ENCODE peak calls at places on chromosomes 11 and 22, in ten cellular contexts. I is ELR, X is EL, N is body of pancreas, U is KBM-7, Z is DMS79, Q is GM23338, G is fibroblast of lung, Y is thyroid gland, E is PC-3. K is an unnamed sample.

GRCh38 chr11:119389611-119390254 is 8.2 kb upstream of the USP2 start:
- DNase-seq in I (peak), X (no peak), N (no peak), U (peak), Z (peak), Q (peak), G (no peak), Y (peak), E (peak), K (no peak)

GRCh38 chr11:251550-251949 is 14.8 kb downstream of the PSMD13 start:
- DNase-seq in I (no peak), X (no peak), N (no peak), U (peak), Z (no peak), Q (no peak), G (no peak), Y (no peak), E (no peak), K (no peak)

GRCh38 chr22:33918676-33919590 is 1.3 kb downstream of the LARGE1 start:
- DNase-seq in I (no peak), X (no peak), N (no peak), U (peak), Z (no peak), Q (no peak), G (peak), Y (no peak), E (no peak), K (no peak)

GRCh38 chr11:134258577-134258976 is 5.2 kb downstream of the ACAD8 start:
- DNase-seq in I (no peak), X (no peak), N (no peak), U (no peak), Z (no peak), Q (no peak), G (no peak), Y (peak), E (no peak), K (no peak)

GRCh38 chr22:49997932-49998717 is 14.4 kb downstream of the IL17REL start:
- DNase-seq in I (no peak), X (no peak), N (no peak), U (no peak), Z (no peak), Q (no peak), G (no peak), Y (peak), E (no peak), K (no peak)

GRCh38 chr11:130945945-130946344 is 29.7 kb upstream of the SNX19 start:
- DNase-seq in I (peak), X (peak), N (peak), U (no peak), Z (no peak), Q (no peak), G (peak), Y (no peak), E (peak), K (peak)

GRCh38 chr11:31529189-31529588 is 19.6 kb downstream of the ELP4 start:
- DNase-seq in I (no peak), X (no peak), N (no peak), U (peak), Z (no peak), Q (no peak), G (no peak), Y (peak), E (no peak), K (no peak)

GRCh38 chr11:35144103-35144741 is 5.3 kb downstream of the CD44 start:
- DNase-seq in I (peak), X (peak), N (peak), U (peak), Z (peak), Q (no peak), G (peak), Y (peak), E (peak), K (peak)

GRCh38 chr22:37303821-37304274 is 21.5 kb downstream of the CYTH4 start:
- DNase-seq in I (peak), X (peak), N (peak), U (no peak), Z (no peak), Q (no peak), G (peak), Y (no peak), E (peak), K (peak)

GRCh38 chr11:13000721-13001120 is 8.4 kb upstream of the RASSF10 start:
- DNase-seq in I (no peak), X (no peak), N (no peak), U (peak), Z (no peak), Q (no peak), G (peak), Y (peak), E (no peak), K (peak)

GRCh38 chr11:109309153-109309552 is 112.8 kb upstream of the C11orf87 start:
- DNase-seq in I (no peak), X (peak), N (no peak), U (no peak), Z (peak), Q (no peak), G (peak), Y (no peak), E (peak), K (peak)

GRCh38 chr11:123308077-123308476 is 113.0 kb upstream of the CLMP start:
- DNase-seq in I (no peak), X (peak), N (no peak), U (peak), Z (peak), Q (no peak), G (peak), Y (peak), E (no peak), K (peak)

GRCh38 chr11:133064152-133064877 is 468.0 kb downstream of the OPCML start:
- DNase-seq in I (peak), X (peak), N (peak), U (peak), Z (peak), Q (peak), G (peak), Y (peak), E (no peak), K (peak)

GRCh38 chr11:123371506-123372297 is 58.4 kb upstream of the GRAMD1B start:
- DNase-seq in I (no peak), X (no peak), N (no peak), U (no peak), Z (no peak), Q (no peak), G (no peak), Y (no peak), E (no peak), K (no peak)

GRCh38 chr11:118497831-118498230 is 29.4 kb upstream of the TTC36 start:
- DNase-seq in I (peak), X (peak), N (no peak), U (no peak), Z (no peak), Q (no peak), G (peak), Y (no peak), E (peak), K (peak)

GRCh38 chr22:45830531-45831245 is 146.3 kb downstream of the WNT7B start:
- DNase-seq in I (peak), X (peak), N (no peak), U (no peak), Z (peak), Q (no peak), G (peak), Y (no peak), E (peak), K (no peak)

GRCh38 chr22:44710474-44711235 is 8.7 kb downstream of the PRR5 start:
- DNase-seq in I (no peak), X (no peak), N (no peak), U (no peak), Z (no peak), Q (no peak), G (no peak), Y (no peak), E (no peak), K (no peak)

GRCh38 chr11:86765146-86765663 is 35.1 kb upstream of the PRSS23 start:
- DNase-seq in I (no peak), X (no peak), N (no peak), U (no peak), Z (no peak), Q (no peak), G (no peak), Y (no peak), E (no peak), K (no peak)

GRCh38 chr11:101128571-101129202 is 926 bp downstream of the PGR start:
- DNase-seq in I (no peak), X (no peak), N (peak), U (no peak), Z (no peak), Q (peak), G (no peak), Y (no peak), E (no peak), K (no peak)

GRCh38 chr11:34706709-34707461 is 86.0 kb downstream of the EHF start:
- DNase-seq in I (no peak), X (no peak), N (no peak), U (no peak), Z (no peak), Q (peak), G (no peak), Y (no peak), E (no peak), K (no peak)

GRCh38 chr11:74471037-74471436 is 3.7 kb upstream of the KCNE3 start:
- DNase-seq in I (no peak), X (no peak), N (no peak), U (no peak), Z (no peak), Q (no peak), G (no peak), Y (no peak), E (no peak), K (no peak)

GRCh38 chr11:30960387-30960992 is 374.3 kb upstream of the MPPED2 start:
- DNase-seq in I (peak), X (no peak), N (no peak), U (peak), Z (no peak), Q (peak), G (peak), Y (no peak), E (peak), K (peak)

GRCh38 chr11:67146516-67147226 is 27.6 kb downstream of the KDM2A start:
- DNase-seq in I (no peak), X (no peak), N (no peak), U (no peak), Z (no peak), Q (no peak), G (no peak), Y (no peak), E (no peak), K (no peak)

GRCh38 chr11:71176812-71177211 is 75.6 kb downstream of the SHANK2 start:
- DNase-seq in I (no peak), X (no peak), N (no peak), U (no peak), Z (no peak), Q (no peak), G (no peak), Y (no peak), E (no peak), K (no peak)

GRCh38 chr11:95108159-95108611 is 18.5 kb downstream of the ENDOD1 start:
- DNase-seq in I (peak), X (peak), N (peak), U (peak), Z (no peak), Q (no peak), G (peak), Y (peak), E (peak), K (no peak)

GRCh38 chr22:48704335-48704734 is 1123.3 kb downstream of the BRD1 start:
- DNase-seq in I (no peak), X (no peak), N (no peak), U (no peak), Z (no peak), Q (no peak), G (no peak), Y (no peak), E (no peak), K (no peak)

GRCh38 chr11:105838668-105839403 is 183.2 kb downstream of the MSANTD4 start:
- DNase-seq in I (peak), X (peak), N (no peak), U (no peak), Z (no peak), Q (peak), G (peak), Y (no peak), E (peak), K (no peak)

GRCh38 chr22:42357221-42357620 is 75.0 kb downstream of the NFAM1 start:
- DNase-seq in I (no peak), X (no peak), N (no peak), U (no peak), Z (no peak), Q (no peak), G (no peak), Y (no peak), E (peak), K (no peak)

GRCh38 chr11:2700415-2701211 is 819 bp upstream of the KCNQ1OT1 start:
- DNase-seq in I (peak), X (peak), N (peak), U (no peak), Z (peak), Q (peak), G (peak), Y (peak), E (peak), K (no peak)

GRCh38 chr22:29117799-29118477 is 45.1 kb downstream of the KREMEN1 start:
- DNase-seq in I (no peak), X (no peak), N (no peak), U (no peak), Z (no peak), Q (no peak), G (peak), Y (no peak), E (no peak), K (no peak)